ENCODE peak calls at places on chromosomes 6 and 20, in nine cellular contexts. One of them, this sample, is unnamed.

GRCh38 chr6:14975124-14975815 is 270.6 kb upstream of the JARID2 start:
- DNase-seq in pancreas: no peak
- DNase-seq in left ventricle myocardium inferior: no peak
- DNase-seq in tibial nerve: no peak
- DNase-seq in HCT116: no peak
- DNase-seq in body of pancreas: no peak
- DNase-seq in tibial artery: no peak
- DNase-seq in stomach: no peak
- DNase-seq in left lung: no peak
- DNase-seq in this sample: no peak

GRCh38 chr6:14339711-14340590 is 222.4 kb downstream of the CD83 start:
- DNase-seq in pancreas: no peak
- DNase-seq in tibial artery: no peak
- DNase-seq in left ventricle myocardium inferior: no peak
- DNase-seq in tibial nerve: no peak
- DNase-seq in stomach: no peak
- DNase-seq in body of pancreas: no peak
- DNase-seq in left lung: no peak
- DNase-seq in HCT116: no peak
- DNase-seq in this sample: no peak

GRCh38 chr6:12331951-12332749 is 42.0 kb downstream of the EDN1 start:
- DNase-seq in left lung: no peak
- DNase-seq in pancreas: peak; percentile 77
- DNase-seq in stomach: peak; percentile 64
- DNase-seq in tibial artery: no peak
- DNase-seq in body of pancreas: peak; percentile 93
- DNase-seq in left ventricle myocardium inferior: no peak
- DNase-seq in tibial nerve: no peak
- DNase-seq in HCT116: no peak
- DNase-seq in this sample: no peak

GRCh38 chr20:3631534-3631933 is 31.7 kb downstream of the GFRA4 start:
- DNase-seq in tibial nerve: no peak
- DNase-seq in stomach: no peak
- DNase-seq in HCT116: no peak
- DNase-seq in left lung: no peak
- DNase-seq in left ventricle myocardium inferior: no peak
- DNase-seq in body of pancreas: no peak
- DNase-seq in pancreas: no peak
- DNase-seq in tibial artery: no peak
- DNase-seq in this sample: no peak

GRCh38 chr20:13220194-13220856 is 749 bp upstream of the ISM1 start:
- DNase-seq in body of pancreas: peak; percentile 75
- DNase-seq in stomach: peak; percentile 27
- DNase-seq in left lung: peak; percentile 81
- DNase-seq in tibial nerve: peak; percentile 58
- DNase-seq in left ventricle myocardium inferior: peak; percentile 45
- DNase-seq in pancreas: peak; percentile 50
- DNase-seq in tibial artery: peak; percentile 82
- DNase-seq in HCT116: no peak
- DNase-seq in this sample: peak; percentile 23

GRCh38 chr6:100573169-100573568 is 108.4 kb upstream of the SIM1 start:
- DNase-seq in stomach: no peak
- DNase-seq in left ventricle myocardium inferior: no peak
- DNase-seq in left lung: no peak
- DNase-seq in pancreas: no peak
- DNase-seq in HCT116: peak; percentile 16
- DNase-seq in body of pancreas: no peak
- DNase-seq in tibial artery: no peak
- DNase-seq in tibial nerve: no peak
- DNase-seq in this sample: peak; percentile 20

GRCh38 chr6:36853325-36853724 is 14.1 kb upstream of the CPNE5 start:
- DNase-seq in body of pancreas: peak; percentile 61
- DNase-seq in pancreas: peak; percentile 36
- DNase-seq in stomach: no peak
- DNase-seq in tibial nerve: no peak
- DNase-seq in tibial artery: peak; percentile 70
- DNase-seq in left lung: no peak
- DNase-seq in HCT116: no peak
- DNase-seq in left ventricle myocardium inferior: no peak
- DNase-seq in this sample: no peak

GRCh38 chr20:39903806-39904205 is 785.2 kb downstream of the MAFB start:
- DNase-seq in HCT116: no peak
- DNase-seq in tibial artery: no peak
- DNase-seq in left lung: no peak
- DNase-seq in left ventricle myocardium inferior: no peak
- DNase-seq in body of pancreas: no peak
- DNase-seq in pancreas: no peak
- DNase-seq in tibial nerve: no peak
- DNase-seq in stomach: no peak
- DNase-seq in this sample: no peak

GRCh38 chr6:75266716-75267291 is 17.8 kb downstream of the TMEM30A start:
- DNase-seq in tibial nerve: no peak
- DNase-seq in tibial artery: no peak
- DNase-seq in left lung: no peak
- DNase-seq in left ventricle myocardium inferior: no peak
- DNase-seq in pancreas: no peak
- DNase-seq in HCT116: no peak
- DNase-seq in body of pancreas: no peak
- DNase-seq in stomach: no peak
- DNase-seq in this sample: no peak

GRCh38 chr6:40325791-40326190 is 261.4 kb downstream of the LRFN2 start:
- DNase-seq in HCT116: no peak
- DNase-seq in body of pancreas: no peak
- DNase-seq in stomach: no peak
- DNase-seq in tibial artery: no peak
- DNase-seq in left ventricle myocardium inferior: no peak
- DNase-seq in left lung: no peak
- DNase-seq in tibial nerve: no peak
- DNase-seq in pancreas: no peak
- DNase-seq in this sample: no peak

GRCh38 chr6:125918681-125919566 is 37.6 kb upstream of the HINT3 start:
- DNase-seq in tibial artery: peak; percentile 46
- DNase-seq in left ventricle myocardium inferior: no peak
- DNase-seq in body of pancreas: peak; percentile 82
- DNase-seq in HCT116: no peak
- DNase-seq in pancreas: peak; percentile 38
- DNase-seq in stomach: peak; percentile 52
- DNase-seq in tibial nerve: no peak
- DNase-seq in left lung: no peak
- DNase-seq in this sample: no peak

GRCh38 chr6:56699066-56699654 is 56.5 kb upstream of the DST start:
- DNase-seq in body of pancreas: no peak
- DNase-seq in stomach: no peak
- DNase-seq in tibial nerve: no peak
- DNase-seq in left lung: no peak
- DNase-seq in tibial artery: no peak
- DNase-seq in pancreas: no peak
- DNase-seq in HCT116: no peak
- DNase-seq in left ventricle myocardium inferior: no peak
- DNase-seq in this sample: no peak

GRCh38 chr6:31157543-31158139 is at the start of gene CCHCR1:
- DNase-seq in pancreas: no peak
- DNase-seq in stomach: no peak
- DNase-seq in tibial artery: no peak
- DNase-seq in tibial nerve: no peak
- DNase-seq in left lung: no peak
- DNase-seq in left ventricle myocardium inferior: no peak
- DNase-seq in HCT116: no peak
- DNase-seq in body of pancreas: no peak
- DNase-seq in this sample: no peak

GRCh38 chr6:12010635-12011275 is 1.4 kb upstream of the HIVEP1 start:
- DNase-seq in tibial artery: peak; percentile 69
- DNase-seq in stomach: peak; percentile 66
- DNase-seq in left lung: peak; percentile 88
- DNase-seq in pancreas: peak; percentile 83
- DNase-seq in HCT116: no peak
- DNase-seq in body of pancreas: peak; percentile 72
- DNase-seq in left ventricle myocardium inferior: peak; percentile 77
- DNase-seq in tibial nerve: peak; percentile 36
- DNase-seq in this sample: peak; percentile 71

GRCh38 chr6:156058356-156058755 is 602.7 kb upstream of the NOX3 start:
- DNase-seq in stomach: no peak
- DNase-seq in body of pancreas: no peak
- DNase-seq in left ventricle myocardium inferior: no peak
- DNase-seq in pancreas: no peak
- DNase-seq in tibial nerve: no peak
- DNase-seq in tibial artery: no peak
- DNase-seq in HCT116: no peak
- DNase-seq in left lung: no peak
- DNase-seq in this sample: no peak

GRCh38 chr6:117495873-117496272 is 13.4 kb downstream of the DCBLD1 start:
- DNase-seq in left ventricle myocardium inferior: no peak
- DNase-seq in tibial nerve: no peak
- DNase-seq in stomach: no peak
- DNase-seq in HCT116: no peak
- DNase-seq in pancreas: no peak
- DNase-seq in tibial artery: no peak
- DNase-seq in left lung: no peak
- DNase-seq in body of pancreas: no peak
- DNase-seq in this sample: no peak

GRCh38 chr6:142726616-142727015 is 218.4 kb downstream of the HIVEP2 start:
- DNase-seq in tibial artery: no peak
- DNase-seq in left lung: no peak
- DNase-seq in left ventricle myocardium inferior: no peak
- DNase-seq in HCT116: no peak
- DNase-seq in body of pancreas: no peak
- DNase-seq in tibial nerve: no peak
- DNase-seq in stomach: no peak
- DNase-seq in pancreas: no peak
- DNase-seq in this sample: no peak

DNA sequence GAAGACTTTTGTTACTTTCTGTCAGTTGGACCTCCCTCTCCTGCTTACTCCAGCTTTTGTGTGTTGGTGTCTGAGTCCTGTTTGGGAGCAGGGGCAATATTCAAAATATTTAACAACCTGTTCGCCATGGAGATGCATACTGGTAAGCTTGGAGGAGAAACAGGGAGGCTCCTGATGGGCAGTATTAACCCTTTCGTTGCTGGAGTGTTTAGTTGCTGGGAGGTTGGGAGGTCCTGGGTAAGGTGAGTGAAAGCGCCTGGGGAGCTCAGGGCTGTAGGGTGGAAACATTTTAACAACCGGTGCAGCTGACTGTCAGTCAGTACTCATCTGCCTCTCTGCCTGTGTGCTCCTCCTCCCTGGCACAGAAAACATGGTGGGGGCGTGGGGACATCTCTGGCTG is 4.2 kb downstream of the TULP1 start:
- DNase-seq in left ventricle myocardium inferior: no peak
- DNase-seq in tibial nerve: no peak
- DNase-seq in body of pancreas: no peak
- DNase-seq in left lung: peak; percentile 16
- DNase-seq in HCT116: no peak
- DNase-seq in tibial artery: no peak
- DNase-seq in pancreas: no peak
- DNase-seq in stomach: no peak
- DNase-seq in this sample: no peak
- H3K9me3 ChIP-seq in left ventricle myocardium inferior: no peaks in the 10 kb centered on the region
- H3K9me3 ChIP-seq in tibial nerve: no peaks in the 10 kb centered on the region
- H3K9me3 ChIP-seq in body of pancreas: no peaks in the 10 kb centered on the region
- H3K9me3 ChIP-seq in left lung: no peaks in the 10 kb centered on the region
- H3K9me3 ChIP-seq in HCT116: no peaks in the 10 kb centered on the region
- H3K9me3 ChIP-seq in tibial artery: no peaks in the 10 kb centered on the region
- H3K9me3 ChIP-seq in pancreas: no peaks in the 10 kb centered on the region
- H3K9me3 ChIP-seq in stomach: no peaks in the 10 kb centered on the region
- H3K9me3 ChIP-seq in this sample: no peaks in the 10 kb centered on the region

GRCh38 chr20:60102665-60103210 is 144.5 kb downstream of the CDH26 start:
- DNase-seq in body of pancreas: no peak
- DNase-seq in stomach: no peak
- DNase-seq in pancreas: no peak
- DNase-seq in tibial artery: no peak
- DNase-seq in tibial nerve: no peak
- DNase-seq in HCT116: no peak
- DNase-seq in left ventricle myocardium inferior: no peak
- DNase-seq in left lung: no peak
- DNase-seq in this sample: no peak
- H3K27me3 ChIP-seq in body of pancreas: no peaks in the 10 kb centered on the region
- H3K27me3 ChIP-seq in stomach: peaks cover 16% of the 10 kb centered on the region
- H3K27me3 ChIP-seq in pancreas: no peaks in the 10 kb centered on the region
- H3K27me3 ChIP-seq in tibial artery: no peaks in the 10 kb centered on the region
- H3K27me3 ChIP-seq in tibial nerve: no peaks in the 10 kb centered on the region
- H3K27me3 ChIP-seq in HCT116: peaks cover 8% of the 10 kb centered on the region
- H3K27me3 ChIP-seq in left ventricle myocardium inferior: peaks cover 3% of the 10 kb centered on the region
- H3K27me3 ChIP-seq in left lung: no peaks in the 10 kb centered on the region
- H3K27me3 ChIP-seq in this sample: no peaks in the 10 kb centered on the region

DNA sequence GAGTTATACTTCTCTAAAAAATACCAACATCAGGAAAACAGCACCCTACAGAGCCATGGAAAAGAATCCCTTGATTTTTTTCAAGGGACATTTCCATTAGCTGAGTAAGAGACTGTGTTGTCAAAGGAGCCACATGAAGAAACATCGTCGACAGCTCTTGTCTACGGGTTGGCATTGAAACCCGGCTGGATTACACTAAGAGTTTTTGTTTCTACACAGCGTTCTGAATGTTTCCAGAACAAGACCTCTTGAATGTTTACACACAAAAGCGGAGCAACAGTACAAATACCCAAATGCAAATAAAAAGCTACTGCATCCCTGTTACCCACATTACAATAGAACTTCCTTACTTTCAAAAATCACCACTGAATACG is 2.4 kb upstream of the MYLK4 start:
- DNase-seq in stomach: no peak
- DNase-seq in body of pancreas: no peak
- DNase-seq in left ventricle myocardium inferior: no peak
- DNase-seq in tibial artery: no peak
- DNase-seq in HCT116: no peak
- DNase-seq in pancreas: no peak
- DNase-seq in tibial nerve: no peak
- DNase-seq in left lung: no peak
- DNase-seq in this sample: no peak
- H3K9me3 ChIP-seq in stomach: no peaks in the 10 kb centered on the region
- H3K9me3 ChIP-seq in body of pancreas: no peaks in the 10 kb centered on the region
- H3K9me3 ChIP-seq in left ventricle myocardium inferior: no peaks in the 10 kb centered on the region
- H3K9me3 ChIP-seq in tibial artery: no peaks in the 10 kb centered on the region
- H3K9me3 ChIP-seq in HCT116: no peaks in the 10 kb centered on the region
- H3K9me3 ChIP-seq in pancreas: no peaks in the 10 kb centered on the region
- H3K9me3 ChIP-seq in tibial nerve: no peaks in the 10 kb centered on the region
- H3K9me3 ChIP-seq in left lung: no peaks in the 10 kb centered on the region
- H3K9me3 ChIP-seq in this sample: no peaks in the 10 kb centered on the region

GRCh38 chr20:60837386-60837785 is 414.7 kb upstream of the CDH4 start:
- DNase-seq in tibial artery: no peak
- DNase-seq in pancreas: no peak
- DNase-seq in body of pancreas: no peak
- DNase-seq in stomach: no peak
- DNase-seq in tibial nerve: no peak
- DNase-seq in HCT116: no peak
- DNase-seq in left ventricle myocardium inferior: no peak
- DNase-seq in left lung: no peak
- DNase-seq in this sample: no peak

GRCh38 chr20:60835883-60836282 is 416.2 kb upstream of the CDH4 start:
- DNase-seq in stomach: no peak
- DNase-seq in left lung: no peak
- DNase-seq in pancreas: no peak
- DNase-seq in body of pancreas: no peak
- DNase-seq in HCT116: no peak
- DNase-seq in tibial artery: no peak
- DNase-seq in tibial nerve: no peak
- DNase-seq in left ventricle myocardium inferior: no peak
- DNase-seq in this sample: no peak

DNA sequence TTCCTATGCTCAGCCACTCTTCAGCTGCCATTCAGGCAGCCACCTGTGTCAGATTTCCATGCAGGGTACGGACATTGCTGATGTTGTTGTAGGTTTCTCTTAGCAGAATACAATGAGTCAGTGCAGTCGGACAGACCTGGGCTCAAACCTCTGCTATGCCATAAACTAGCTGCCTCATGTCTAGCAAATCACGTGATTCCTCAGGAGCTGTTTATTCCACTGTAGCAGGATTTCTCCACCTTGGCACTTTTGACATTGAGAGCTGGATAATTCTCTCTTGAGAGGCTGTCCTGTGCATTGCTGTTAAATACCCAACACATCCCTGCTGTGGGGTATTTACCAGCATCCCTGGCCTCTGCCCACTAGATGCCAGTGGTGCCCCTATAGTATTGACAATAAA is 413.8 kb upstream of the CDH4 start:
- DNase-seq in stomach: no peak
- DNase-seq in HCT116: no peak
- DNase-seq in left ventricle myocardium inferior: no peak
- DNase-seq in tibial artery: no peak
- DNase-seq in body of pancreas: no peak
- DNase-seq in left lung: no peak
- DNase-seq in tibial nerve: no peak
- DNase-seq in pancreas: no peak
- DNase-seq in this sample: no peak
- H3K27me3 ChIP-seq in stomach: peaks cover 7% of the 10 kb centered on the region
- H3K27me3 ChIP-seq in HCT116: no peaks in the 10 kb centered on the region
- H3K27me3 ChIP-seq in left ventricle myocardium inferior: peaks cover 25% of the 10 kb centered on the region
- H3K27me3 ChIP-seq in tibial artery: no peaks in the 10 kb centered on the region
- H3K27me3 ChIP-seq in body of pancreas: no peaks in the 10 kb centered on the region
- H3K27me3 ChIP-seq in left lung: no peaks in the 10 kb centered on the region
- H3K27me3 ChIP-seq in tibial nerve: no peaks in the 10 kb centered on the region
- H3K27me3 ChIP-seq in pancreas: peaks cover 3% of the 10 kb centered on the region
- H3K27me3 ChIP-seq in this sample: no peaks in the 10 kb centered on the region

This sample was measured in BE2C.